ENCODE peak calls at places on chromosomes 16 and 17, in six cellular contexts. S, D, K, M, Q and R are unnamed samples.

GRCh38 chr17:27762527-27763305 is 37.6 kb downstream of the NOS2 start:
- DNase-seq in S (no peak), D (peak; percentile 18), K (no peak), M (peak; percentile 45), Q (no peak), R (no peak)

GRCh38 chr16:85317704-85318103 is 205.4 kb upstream of the CIBAR2 start:
- DNase-seq in S (no peak), D (no peak), K (no peak), M (no peak), Q (no peak), R (no peak)

GRCh38 chr16:72783716-72784320 is 264.1 kb downstream of the ZFHX3 start:
- DNase-seq in S (no peak), D (peak; percentile 28), K (no peak), M (peak; percentile 52), Q (no peak), R (no peak)

GRCh38 chr17:64174686-64175456 is 44.9 kb upstream of the ERN1 start:
- DNase-seq in S (peak; percentile 23), D (peak; percentile 79), K (no peak), M (peak; percentile 55), Q (no peak), R (no peak)

GRCh38 chr16:58582971-58583765 is 46.5 kb downstream of the CNOT1 start:
- DNase-seq in S (no peak), D (no peak), K (no peak), M (no peak), Q (no peak), R (no peak)

GRCh38 chr16:85550422-85551318 is 62.5 kb upstream of the GSE1 start:
- DNase-seq in S (no peak), D (no peak), K (no peak), M (no peak), Q (no peak), R (no peak)

GRCh38 chr16:54178491-54178976 is 108.1 kb downstream of the IRX3 start:
- DNase-seq in S (no peak), D (no peak), K (no peak), M (no peak), Q (no peak), R (no peak)

GRCh38 chr16:80931985-80932720 is 74.5 kb downstream of the CMC2 start:
- DNase-seq in S (peak; percentile 68), D (peak; percentile 50), K (no peak), M (peak; percentile 72), Q (peak; percentile 54), R (peak; percentile 86)

GRCh38 chr16:88785106-88785924 is at the start of gene PIEZO1:
- DNase-seq in S (peak; percentile 42), D (peak; percentile 64), K (peak; percentile 83), M (peak; percentile 86), Q (peak; percentile 62), R (peak; percentile 68)

GRCh38 chr16:25172831-25173230 is 43.9 kb upstream of the AQP8 start:
- DNase-seq in S (no peak), D (no peak), K (no peak), M (no peak), Q (no peak), R (no peak)

GRCh38 chr16:64657316-64658011 is 464.4 kb downstream of the CDH11 start:
- DNase-seq in S (no peak), D (no peak), K (no peak), M (peak; percentile 70), Q (no peak), R (no peak)

GRCh38 chr17:66335797-66336196 is 33.4 kb downstream of the PRKCA start:
- DNase-seq in S (no peak), D (no peak), K (no peak), M (no peak), Q (no peak), R (no peak)

GRCh38 chr17:6073620-6074019 is 3.4 kb downstream of the WSCD1 start:
- DNase-seq in S (no peak), D (no peak), K (no peak), M (no peak), Q (no peak), R (no peak)

GRCh38 chr16:67029249-67030096 is 524 bp downstream of the CBFB start:
- DNase-seq in S (peak; percentile 63), D (peak; percentile 54), K (peak; percentile 73), M (peak; percentile 89), Q (peak; percentile 36), R (peak; percentile 38)

DNA sequence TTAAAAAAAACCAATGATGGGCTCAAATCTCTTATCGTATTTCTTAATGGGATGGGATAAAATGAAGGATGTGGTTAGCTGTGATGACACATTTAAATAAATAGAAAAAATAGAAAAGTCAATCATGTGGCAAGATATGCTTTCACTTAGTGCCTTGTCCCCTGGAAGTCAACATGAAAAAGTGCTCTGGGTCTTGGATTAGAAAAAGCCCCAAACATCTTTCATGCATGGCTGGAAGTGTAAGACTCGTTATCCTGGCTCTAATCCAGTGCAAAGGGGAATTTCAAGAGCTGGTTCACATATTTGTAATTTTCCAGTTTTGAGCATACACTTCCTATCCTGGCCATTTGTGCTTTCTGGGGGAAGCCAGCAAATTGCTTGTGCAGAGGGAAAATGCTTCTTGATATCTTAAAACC is 160.9 kb downstream of the MAP2K6 start:
- DNase-seq in S (no peak), D (peak; percentile 87), K (no peak), M (peak; percentile 47), Q (no peak), R (no peak)
- H3K27ac ChIP-seq in S (no peak overlapping the region), D (no peak overlapping the region), K (no peak overlapping the region), M (no peak overlapping the region), Q (peak overlapping the region; percentile 65), R (no peak overlapping the region)

GRCh38 chr16:51636913-51637743 is 486.1 kb upstream of the SALL1 start:
- DNase-seq in S (no peak), D (no peak), K (no peak), M (peak; percentile 85), Q (no peak), R (no peak)
- H3K27ac ChIP-seq in S (no peak overlapping the region), D (no peak overlapping the region), K (no peak overlapping the region), M (peak overlapping the region; percentile 60), Q (no peak overlapping the region), R (no peak overlapping the region)

GRCh38 chr16:56742030-56742984 is 12.4 kb downstream of the NUP93 start:
- DNase-seq in S (no peak), D (peak; percentile 83), K (no peak), M (peak; percentile 91), Q (no peak), R (no peak)

GRCh38 chr16:56741399-56741798 is 11.5 kb downstream of the NUP93 start:
- DNase-seq in S (no peak), D (no peak), K (no peak), M (no peak), Q (no peak), R (no peak)

GRCh38 chr16:56747486-56748045 is 17.6 kb downstream of the NUP93 start:
- DNase-seq in S (no peak), D (no peak), K (no peak), M (no peak), Q (no peak), R (no peak)

GRCh38 chr16:56744996-56745640 is 15.2 kb downstream of the NUP93 start:
- DNase-seq in S (peak; percentile 37), D (no peak), K (no peak), M (no peak), Q (no peak), R (no peak)

DNA sequence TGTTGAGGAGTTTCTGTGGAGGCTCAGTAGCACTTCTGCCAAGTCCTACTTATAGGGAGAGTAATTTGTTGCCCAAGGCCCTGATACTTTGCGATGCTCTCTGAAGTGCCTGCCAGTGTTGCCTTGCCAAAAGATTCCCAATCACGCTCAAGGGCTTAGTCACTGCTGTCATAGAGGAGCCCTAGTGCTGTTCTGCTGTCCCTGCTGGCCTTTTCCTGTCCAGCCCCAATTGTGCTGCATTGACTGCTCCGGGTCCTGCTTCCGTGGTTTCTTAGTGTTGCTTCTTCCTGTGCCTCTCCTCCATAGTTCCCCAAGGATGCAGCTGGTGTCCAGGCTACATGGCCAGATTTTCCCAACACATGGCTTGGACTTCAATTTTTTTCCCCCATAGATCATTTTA is 13.9 kb downstream of the NUP93 start:
- DNase-seq in S (no peak), D (peak; percentile 48), K (no peak), M (peak; percentile 89), Q (no peak), R (no peak)
- H3K27ac ChIP-seq in S (no peak overlapping the region), D (peak overlapping the region; percentile 26), K (no peak overlapping the region), M (peak overlapping the region; percentile 88), Q (no peak overlapping the region), R (no peak overlapping the region)

DNA sequence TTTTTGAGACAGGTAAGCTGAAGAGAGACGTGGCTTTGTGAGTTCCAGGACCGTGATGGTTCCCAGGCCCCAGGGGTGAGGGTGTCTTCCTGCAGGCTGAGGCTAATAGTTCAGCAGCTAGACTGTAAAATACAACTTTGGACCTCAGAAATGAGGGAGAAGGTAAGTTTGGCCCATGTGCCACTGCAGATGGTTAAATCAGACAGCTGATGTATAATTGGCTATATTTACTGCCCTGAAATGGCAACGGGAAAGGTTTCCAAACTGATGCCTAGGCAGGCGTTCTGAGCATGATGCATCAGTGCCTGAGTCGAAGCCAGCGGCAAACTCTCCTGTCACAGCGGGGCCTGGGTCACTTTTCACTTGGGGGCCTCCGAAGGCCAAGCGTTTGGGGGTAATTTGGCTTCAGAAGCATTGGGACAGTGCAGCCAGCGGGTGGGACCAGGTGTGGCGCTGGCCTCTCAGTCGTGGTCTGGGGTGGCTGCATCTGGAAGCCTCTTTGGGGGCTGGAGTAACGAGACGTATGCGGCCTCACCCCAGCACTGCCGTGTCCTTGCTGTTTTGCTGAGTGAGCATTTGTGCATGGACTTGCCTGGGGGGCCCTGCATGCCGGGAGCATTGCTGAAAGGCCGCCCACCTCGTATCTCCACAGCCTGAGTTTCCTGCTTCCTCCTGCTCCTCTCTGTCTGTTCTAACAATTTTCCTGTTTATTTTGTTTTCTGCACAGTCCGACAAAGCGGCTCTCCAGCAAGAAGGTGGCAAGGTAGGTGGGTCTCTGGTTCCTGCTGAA is 31.2 kb upstream of the CAPN15 start:
- DNase-seq in S (no peak), D (no peak), K (no peak), M (no peak), Q (no peak), R (no peak)
- H3K27ac ChIP-seq in S (no peak overlapping the region), D (no peak overlapping the region), K (no peak overlapping the region), M (no peak overlapping the region), Q (no peak overlapping the region), R (no peak overlapping the region)

DNA sequence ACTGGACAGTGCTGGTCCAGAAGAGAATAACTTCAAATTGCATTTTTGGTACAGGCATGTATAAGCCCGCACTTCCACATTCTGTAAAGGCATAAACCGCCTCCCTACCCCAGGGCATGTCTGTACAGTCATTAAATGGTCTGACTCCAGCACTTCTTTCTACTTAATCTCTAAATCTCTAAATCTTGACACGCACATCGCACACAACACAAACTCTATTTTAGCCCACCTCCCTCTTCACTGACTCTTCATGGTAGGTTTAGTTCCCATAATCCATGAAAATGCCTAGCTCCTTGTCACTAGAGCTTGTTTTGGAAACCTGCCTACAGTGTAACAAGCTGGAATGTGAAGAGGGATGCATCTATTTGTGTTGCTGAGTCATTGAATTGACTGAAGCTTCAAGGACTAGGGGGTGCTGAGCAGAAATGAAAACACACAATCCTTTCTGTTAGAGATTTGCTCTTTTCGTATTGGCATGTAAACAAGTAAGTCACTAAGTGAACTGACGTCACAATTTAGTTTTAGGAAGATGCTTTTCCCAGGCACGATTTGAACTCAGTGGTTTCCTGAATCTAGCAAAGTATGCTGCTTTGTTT is 1.6 kb upstream of the DUSP14 start:
- DNase-seq in S (no peak), D (peak; percentile 97), K (peak; percentile 15), M (peak; percentile 96), Q (peak; percentile 97), R (no peak)
- H3K27ac ChIP-seq in S (peak overlapping the region; percentile 19), D (peak overlapping the region; percentile 99), K (peak overlapping the region; percentile 71), M (peak overlapping the region; percentile 99), Q (peak overlapping the region; percentile 89), R (no peak overlapping the region)